ENCODE peak calls at places on chromosomes 4 and X, in seven cellular contexts. O, F, X, P, V, C and S are unnamed samples.

GRCh38 chr4:142743071-142743825 is 102.9 kb downstream of the INPP4B start:
- DNase-seq in O (no peak), F (peak), X (no peak), P (no peak), V (no peak), C (no peak), S (no peak)

GRCh38 chr4:176044589-176044951 is 21.1 kb upstream of the WDR17 start:
- DNase-seq in O (peak), F (no peak), X (peak), P (no peak), V (no peak), C (no peak), S (peak)

GRCh38 chrX:1093586-1094538 is 118.6 kb downstream of the CRLF2 start:
- DNase-seq in O (no peak), F (no peak), X (no peak), P (no peak), V (no peak), C (no peak), S (no peak)

GRCh38 chr4:81604683-81605082 is 133.0 kb upstream of the RASGEF1B start:
- DNase-seq in O (no peak), F (no peak), X (no peak), P (no peak), V (no peak), C (no peak), S (no peak)

GRCh38 chr4:76897522-76898384 is at the start of gene SOWAHB:
- DNase-seq in O (no peak), F (no peak), X (no peak), P (peak), V (peak), C (peak), S (no peak)

GRCh38 chr4:147108409-147108808 is 162.7 kb upstream of the TTC29 start:
- DNase-seq in O (no peak), F (peak), X (no peak), P (no peak), V (no peak), C (no peak), S (no peak)

GRCh38 chr4:185134176-185134869 is 8.7 kb upstream of the SLC25A4 start:
- DNase-seq in O (no peak), F (peak), X (no peak), P (no peak), V (peak), C (peak), S (peak)

GRCh38 chr4:11428161-11428700 is 463 bp downstream of the HS3ST1 start:
- DNase-seq in O (no peak), F (no peak), X (no peak), P (no peak), V (peak), C (no peak), S (no peak)

GRCh38 chrX:2536974-2537373 is 36.2 kb upstream of the DHRSX start:
- DNase-seq in O (no peak), F (no peak), X (peak), P (no peak), V (no peak), C (no peak), S (peak)

GRCh38 chr4:139918994-139919393 is 235.0 kb downstream of the MAML3 start:
- DNase-seq in O (no peak), F (no peak), X (no peak), P (no peak), V (no peak), C (no peak), S (peak)

GRCh38 chrX:65821721-65822496 is 154.5 kb downstream of the MSN start:
- DNase-seq in O (no peak), F (no peak), X (no peak), P (peak), V (peak), C (no peak), S (no peak)

GRCh38 chr4:166252487-166253402 is 379.7 kb downstream of the TLL1 start:
- DNase-seq in O (no peak), F (peak), X (no peak), P (no peak), V (no peak), C (peak), S (no peak)

GRCh38 chr4:120633810-120634209 is 288.7 kb downstream of the PRDM5 start:
- DNase-seq in O (no peak), F (no peak), X (no peak), P (no peak), V (no peak), C (no peak), S (no peak)

GRCh38 chr4:155787113-155787710 is 28.4 kb downstream of the GUCY1B1 start:
- DNase-seq in O (no peak), F (peak), X (no peak), P (peak), V (peak), C (peak), S (peak)

GRCh38 chrX:25202827-25203226 is 187.1 kb upstream of the ARX start:
- DNase-seq in O (no peak), F (no peak), X (no peak), P (no peak), V (no peak), C (no peak), S (no peak)

GRCh38 chr4:22389240-22389871 is 126.5 kb downstream of the ADGRA3 start:
- DNase-seq in O (peak), F (peak), X (peak), P (peak), V (peak), C (peak), S (peak)

GRCh38 chr4:183738961-183739360 is 79.9 kb downstream of the TRAPPC11 start:
- DNase-seq in O (no peak), F (no peak), X (peak), P (no peak), V (no peak), C (no peak), S (peak)

GRCh38 chr4:83213640-83214039 is 71.0 kb downstream of the COQ2 start:
- DNase-seq in O (no peak), F (no peak), X (no peak), P (no peak), V (no peak), C (no peak), S (no peak)

GRCh38 chr4:77232653-77233052 is 75.6 kb downstream of the CCNG2 start:
- DNase-seq in O (no peak), F (no peak), X (no peak), P (no peak), V (no peak), C (no peak), S (no peak)

GRCh38 chrX:115232933-115233496 is 881 bp downstream of the LRCH2 start:
- DNase-seq in O (no peak), F (no peak), X (no peak), P (no peak), V (no peak), C (no peak), S (peak)

GRCh38 chr4:186392017-186392416 is 126.0 kb downstream of the F11 start:
- DNase-seq in O (no peak), F (no peak), X (no peak), P (no peak), V (no peak), C (no peak), S (no peak)

GRCh38 chr4:85738721-85739120 is 263.8 kb downstream of the ARHGAP24 start:
- DNase-seq in O (no peak), F (no peak), X (no peak), P (no peak), V (no peak), C (no peak), S (no peak)

GRCh38 chr4:13522282-13523104 is 21.8 kb downstream of the NKX3-2 start:
- DNase-seq in O (no peak), F (no peak), X (no peak), P (no peak), V (peak), C (no peak), S (no peak)

GRCh38 chr4:19399001-19399400 is 852.7 kb upstream of the SLIT2 start:
- DNase-seq in O (no peak), F (no peak), X (no peak), P (no peak), V (no peak), C (no peak), S (no peak)

GRCh38 chrX:102129473-102129872 is 4.0 kb downstream of the TCEAL2 start:
- DNase-seq in O (no peak), F (no peak), X (no peak), P (no peak), V (no peak), C (no peak), S (no peak)